ENCODE peak calls at places on chromosomes 6 and 20, in five cellular contexts. L is ovary; X is HEK293T; K is stimulated activated CD4-positive, alpha-beta T cell treated with anti-CD3 and anti-CD28 coated beads, Interleukin-4, amount 100 ng/mL, for 24 hours; H is GM04504. C is an unnamed sample.

GRCh38 chr6:125104425-125104824 is 49.1 kb upstream of the TPD52L1 start:
- DNase-seq in H (peak; percentile 70), K (no peak), L (no peak), X (peak; percentile 66), C (peak; percentile 80)

GRCh38 chr6:29723666-29724588 is 693 bp downstream of the HLA-F start:
- DNase-seq in K (peak; percentile 79), L (peak; percentile 64), X (peak; percentile 56), H (no peak), C (no peak)

GRCh38 chr6:80433666-80434025 is 327.2 kb downstream of the BCKDHB start:
- DNase-seq in L (no peak), H (no peak), X (no peak), K (no peak), C (no peak)

GRCh38 chr6:108895591-108895990 is 47.4 kb downstream of the ARMC2 start:
- DNase-seq in K (no peak), X (no peak), L (no peak), H (no peak), C (no peak)

GRCh38 chr6:35687658-35688604 is 784 bp downstream of the FKBP5 start:
- DNase-seq in H (no peak), X (peak; percentile 55), L (peak; percentile 64), K (peak; percentile 61), C (no peak)

GRCh38 chr20:12575352-12576095 is 433.2 kb upstream of the SPTLC3 start:
- DNase-seq in K (no peak), L (peak; percentile 70), X (no peak), H (no peak), C (no peak)

GRCh38 chr6:81793811-81794210 is 41.3 kb upstream of the TENT5A start:
- DNase-seq in K (no peak), L (no peak), H (no peak), X (no peak), C (peak; percentile 24)

GRCh38 chr20:24814556-24815195 is 134.4 kb upstream of the CST7 start:
- DNase-seq in H (no peak), L (no peak), X (no peak), K (no peak), C (no peak)

GRCh38 chr6:69796081-69796626 is 656 bp downstream of the LMBRD1 start:
- DNase-seq in K (peak; percentile 28), L (no peak), H (peak; percentile 3), X (peak; percentile 20), C (no peak)

GRCh38 chr6:47714802-47715201 is 16.4 kb downstream of the ADGRF4 start:
- DNase-seq in L (no peak), K (no peak), H (no peak), X (no peak), C (no peak)

GRCh38 chr6:170114956-170115855 is 175.7 kb downstream of the DLL1 start:
- DNase-seq in X (no peak), K (no peak), L (peak; percentile 85), H (no peak), C (no peak)

GRCh38 chr20:19864130-19864529 is 106.1 kb downstream of the RIN2 start:
- DNase-seq in H (no peak), L (no peak), K (no peak), X (no peak), C (no peak)

GRCh38 chr6:87702589-87702945 is 534 bp upstream of the AKIRIN2 start:
- DNase-seq in K (no peak), X (no peak), L (no peak), H (no peak), C (no peak)

GRCh38 chr6:139249387-139249786 is 42.4 kb downstream of the TXLNB start:
- DNase-seq in H (no peak), K (peak; percentile 69), X (no peak), L (no peak), C (no peak)

GRCh38 chr6:87333591-87334181 is 4.6 kb upstream of the GJB7 start:
- DNase-seq in H (no peak), K (no peak), X (no peak), L (no peak), C (no peak)

GRCh38 chr6:42226251-42227143 is 8.8 kb upstream of the MRPS10 start:
- DNase-seq in K (no peak), L (no peak), X (no peak), H (peak; percentile 53), C (no peak)

GRCh38 chr6:53530346-53530745 is 14.6 kb downstream of the GCLC start:
- DNase-seq in L (no peak), K (no peak), H (no peak), X (no peak), C (no peak)

C was measured in AG04449.